ENCODE peak calls at places on chromosome 1, in seven cellular contexts. Q is right cardiac atrium; R is stromal cell of bone marrow; F is neural crest cell; X is fibroblast of lung; H is activated T-helper 1 cell treated with anti-CD3 and anti-CD28 coated beads, Interleukin-12 subunit alpha, Interleukin-12 subunit beta, Interleukin-2, Interleukin-4 antibody, amounts not matched to agents 30 ng/mL and 10 ng/mL and 1 ng/mL, durations not matched to agents 14 hours and 24 hours and 36 hours; A is progenitor cell of endocrine pancreas. V is an unnamed sample.

GRCh38 chr1:37255111-37255795 is 219.1 kb upstream of the ZC3H12A start:
- DNase-seq in R (no peak), F (peak), Q (no peak), X (no peak), A (peak), H (no peak), V (peak)

GRCh38 chr1:40980453-40981121 is 1.1 kb downstream of the CTPS1 start:
- DNase-seq in Q (no peak), A (no peak), R (no peak), H (peak), X (peak), F (peak), V (peak)

GRCh38 chr1:65265296-65266271 is 43.8 kb upstream of the DNAJC6 start:
- DNase-seq in H (peak), A (peak), X (peak), R (peak), Q (peak), F (peak), V (peak)

GRCh38 chr1:202623075-202623474 is 87.2 kb downstream of the SYT2 start:
- DNase-seq in F (no peak), R (peak), A (no peak), X (peak), Q (peak), H (no peak), V (no peak)

GRCh38 chr1:200468264-200469001 is 58.6 kb upstream of the ZNF281 start:
- DNase-seq in R (no peak), F (no peak), A (no peak), Q (no peak), H (no peak), X (peak), V (no peak)

GRCh38 chr1:108531429-108531828 is 28.5 kb upstream of the EEIG2 start:
- DNase-seq in A (no peak), F (no peak), Q (no peak), H (no peak), X (no peak), R (no peak), V (no peak)

GRCh38 chr1:62573675-62574074 is 23.6 kb upstream of the ANGPTL3 start:
- DNase-seq in Q (no peak), F (no peak), R (no peak), H (no peak), X (no peak), A (no peak), V (no peak)

GRCh38 chr1:171984850-171985485 is 143.7 kb downstream of the DNM3 start:
- DNase-seq in F (no peak), H (no peak), R (peak), Q (no peak), X (peak), A (no peak), V (no peak)

GRCh38 chr1:110634455-110635281 is 28.5 kb upstream of the KCNA2 start:
- DNase-seq in H (peak), X (peak), Q (peak), A (no peak), F (no peak), R (no peak), V (peak)

GRCh38 chr1:62869217-62869754 is 85.4 kb downstream of the ATG4C start:
- DNase-seq in H (no peak), F (no peak), R (no peak), Q (no peak), A (no peak), X (no peak), V (no peak)

GRCh38 chr1:29256979-29257804 is 20.9 kb downstream of the PTPRU start:
- DNase-seq in R (no peak), Q (peak), H (no peak), X (peak), A (no peak), F (no peak), V (no peak)

GRCh38 chr1:3174487-3175247 is 105.7 kb downstream of the PRDM16 start:
- DNase-seq in H (no peak), Q (peak), X (peak), A (no peak), F (no peak), R (peak), V (no peak)